ENCODE peak calls at places on chromosomes 7 and 10, in eight cellular contexts. W is dorsolateral prefrontal cortex, G is adrenal gland, Z is sigmoid colon, F is nephron progenitor cell, K is A549, U is transverse colon, I is GM13976. P is an unnamed sample.

GRCh38 chr10:11141571-11142091 is 124.0 kb downstream of the CELF2 start:
- DNase-seq in W (no peak), G (no peak), Z (no peak), F (no peak), K (no peak), U (peak), I (no peak), P (no peak)

GRCh38 chr10:26391701-26392695 is 46.1 kb upstream of the APBB1IP start:
- DNase-seq in W (no peak), G (no peak), Z (no peak), F (peak), K (no peak), U (no peak), I (peak), P (no peak)

GRCh38 chr10:90602815-90603600 is 254.8 kb downstream of the HTR7 start:
- DNase-seq in W (no peak), G (no peak), Z (no peak), F (no peak), K (no peak), U (no peak), I (no peak), P (no peak)

GRCh38 chr10:44955408-44956070 is 4.1 kb upstream of the RASSF4 start:
- DNase-seq in W (no peak), G (no peak), Z (peak), F (no peak), K (no peak), U (no peak), I (no peak), P (no peak)

GRCh38 chr10:29688230-29688634 is 53.5 kb upstream of the SVIL start:
- DNase-seq in W (no peak), G (no peak), Z (no peak), F (peak), K (no peak), U (no peak), I (no peak), P (no peak)

GRCh38 chr10:28382520-28383269 is 79.8 kb upstream of the MPP7 start:
- DNase-seq in W (no peak), G (no peak), Z (no peak), F (no peak), K (peak), U (no peak), I (no peak), P (no peak)

GRCh38 chr10:15715619-15716227 is 4.0 kb downstream of the ITGA8 start:
- DNase-seq in W (no peak), G (peak), Z (no peak), F (peak), K (peak), U (no peak), I (no peak), P (no peak)

GRCh38 chr7:123122951-123123350 is 76.8 kb downstream of the SLC13A1 start:
- DNase-seq in W (no peak), G (no peak), Z (no peak), F (no peak), K (no peak), U (no peak), I (no peak), P (no peak)

DNA sequence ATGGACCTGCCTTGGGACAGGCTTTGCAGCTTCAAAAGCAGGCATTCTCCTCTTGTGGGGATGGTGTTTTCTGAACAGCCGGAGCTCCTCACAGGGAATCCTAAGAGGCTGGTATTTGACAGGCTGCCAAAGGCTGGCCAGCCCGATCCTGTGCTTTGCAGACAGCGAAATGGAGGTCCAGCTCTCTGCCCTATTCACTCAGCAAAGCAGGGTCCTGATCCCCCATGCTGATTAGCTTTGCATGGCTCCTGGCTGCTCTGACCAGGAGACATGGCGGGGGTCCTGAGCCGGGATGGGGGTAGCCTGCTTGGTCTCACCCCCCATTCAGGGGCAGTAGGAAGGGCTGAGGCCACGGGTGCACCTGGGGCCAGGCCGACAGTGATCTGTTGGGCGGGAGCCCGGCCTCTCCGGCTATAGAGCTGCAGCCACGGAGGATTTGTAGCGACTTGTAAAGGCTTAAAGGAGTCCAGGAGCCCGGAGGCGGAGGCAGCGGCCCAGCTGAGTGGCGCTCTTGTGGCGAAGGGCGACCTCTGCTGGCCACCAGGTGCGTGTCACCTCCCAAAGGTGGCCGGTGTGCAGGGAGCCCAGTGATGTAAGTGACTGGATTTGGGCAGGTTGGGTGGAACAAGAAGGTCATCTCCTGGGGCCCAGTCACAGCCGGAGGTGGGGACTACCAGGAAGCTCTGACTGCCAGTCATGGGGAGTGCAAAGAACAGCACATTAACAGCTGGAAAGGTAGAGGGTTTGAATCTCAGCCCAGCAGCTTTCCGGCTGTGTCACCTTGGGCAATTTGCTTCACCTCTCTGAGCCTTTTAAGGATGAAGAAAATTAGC is 126.5 kb downstream of the ZMIZ1 start:
- DNase-seq in W (peak), G (peak), Z (peak), F (peak), K (peak), U (peak), I (peak), P (peak)
- TF ChIP-seq CTCF in W (peak), G (peak), Z (peak), F (peak), K (peak), U (peak), I (peak), P (peak)

GRCh38 chr7:106737202-106737562 is 76.2 kb upstream of the CCDC71L start:
- DNase-seq in W (no peak), G (no peak), Z (no peak), F (no peak), K (peak), U (no peak), I (no peak), P (peak)
- TF ChIP-seq CTCF in W (peak), G (no peak), Z (no peak), F (no peak), K (peak), U (no peak), I (no peak), P (no peak)

GRCh38 chr7:22660732-22661131 is 66.3 kb upstream of the IL6 start:
- DNase-seq in W (no peak), G (no peak), Z (no peak), F (no peak), K (peak), U (no peak), I (no peak), P (no peak)
- TF ChIP-seq CTCF in W (no peak), G (no peak), Z (no peak), F (no peak), K (no peak), U (no peak), I (no peak), P (peak)

DNA sequence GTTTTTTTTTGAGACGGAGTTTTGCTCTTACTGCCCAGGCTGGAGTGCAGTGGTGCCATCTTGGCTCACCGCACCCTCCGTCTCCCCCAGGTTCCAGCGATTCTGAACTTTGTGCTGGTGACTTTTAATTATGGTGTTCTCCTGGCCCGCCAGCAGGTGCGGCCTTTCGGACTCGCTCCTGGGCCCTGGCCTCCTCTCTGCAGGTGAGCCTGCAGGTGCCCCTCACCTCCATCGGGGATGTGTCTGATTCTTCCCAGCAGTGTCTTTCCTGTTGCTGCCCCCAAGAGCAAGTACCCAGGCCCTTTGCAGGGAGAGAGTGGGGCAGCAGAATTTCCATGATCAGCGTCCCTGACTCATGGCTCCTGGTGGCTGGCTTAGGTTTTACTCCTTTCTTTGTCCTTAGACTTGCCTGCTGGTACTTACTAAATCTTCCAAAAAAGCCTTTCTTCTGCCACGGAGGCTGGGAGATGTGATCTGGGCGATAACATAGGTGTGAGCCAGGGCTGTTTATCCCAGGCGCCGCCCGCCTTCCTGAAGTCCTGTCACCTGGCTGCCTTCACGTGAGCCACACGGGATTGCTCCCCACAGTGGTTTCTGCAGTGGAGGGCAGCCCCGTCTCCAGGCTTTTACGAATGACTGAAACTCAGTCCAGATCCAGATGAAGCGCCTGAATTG is 10.7 kb downstream of the WIPI2 start:
- DNase-seq in W (no peak), G (no peak), Z (no peak), F (no peak), K (no peak), U (no peak), I (no peak), P (no peak)
- TF ChIP-seq CTCF in W (no peak), G (no peak), Z (no peak), F (no peak), K (no peak), U (no peak), I (no peak), P (no peak)

DNA sequence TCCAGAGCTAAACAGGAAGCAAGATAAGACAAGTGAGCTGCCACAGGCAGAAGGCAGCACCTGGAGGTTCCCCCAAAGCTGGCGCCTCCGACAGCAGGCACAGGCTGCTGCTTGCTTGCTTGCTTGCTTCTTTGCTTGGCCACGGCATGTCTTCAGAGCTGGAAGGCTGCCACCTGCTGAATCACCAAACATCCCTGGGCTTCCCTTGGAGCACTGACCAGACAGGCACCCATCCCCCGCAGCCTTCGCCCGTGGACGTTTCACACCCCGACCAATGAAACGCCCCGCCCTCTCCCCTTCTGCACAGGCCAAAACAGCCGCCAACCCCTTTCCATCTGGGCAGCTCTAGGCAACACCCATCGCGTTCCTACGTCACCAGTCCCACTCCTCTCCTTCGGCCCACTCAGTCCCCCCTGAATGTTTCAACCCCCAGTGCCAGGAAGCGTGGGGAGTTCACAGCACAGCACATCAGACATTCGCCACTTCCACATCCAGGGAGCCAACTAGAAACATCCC is 1.7 kb downstream of the SGMS1 start:
- DNase-seq in W (peak), G (peak), Z (peak), F (peak), K (peak), U (peak), I (peak), P (peak)
- TF ChIP-seq CTCF in W (peak), G (no peak), Z (no peak), F (no peak), K (no peak), U (no peak), I (peak), P (no peak)

GRCh38 chr10:104327745-104328635 is 10.3 kb downstream of the ITPRIP start:
- DNase-seq in W (peak), G (peak), Z (peak), F (peak), K (peak), U (no peak), I (no peak), P (no peak)
- TF ChIP-seq CTCF in W (peak), G (no peak), Z (no peak), F (no peak), K (no peak), U (no peak), I (no peak), P (no peak)

GRCh38 chr7:129825005-129825553 is 127.7 kb downstream of the UBE2H start:
- DNase-seq in W (peak), G (peak), Z (peak), F (peak), K (peak), U (peak), I (peak), P (peak)
- TF ChIP-seq CTCF in W (no peak), G (no peak), Z (no peak), F (no peak), K (peak), U (no peak), I (no peak), P (peak)

GRCh38 chr7:96244244-96244991 is 77.5 kb downstream of the SLC25A13 start:
- DNase-seq in W (no peak), G (no peak), Z (no peak), F (no peak), K (no peak), U (no peak), I (no peak), P (no peak)
- TF ChIP-seq CTCF in W (no peak), G (no peak), Z (no peak), F (no peak), K (no peak), U (no peak), I (no peak), P (no peak)

DNA sequence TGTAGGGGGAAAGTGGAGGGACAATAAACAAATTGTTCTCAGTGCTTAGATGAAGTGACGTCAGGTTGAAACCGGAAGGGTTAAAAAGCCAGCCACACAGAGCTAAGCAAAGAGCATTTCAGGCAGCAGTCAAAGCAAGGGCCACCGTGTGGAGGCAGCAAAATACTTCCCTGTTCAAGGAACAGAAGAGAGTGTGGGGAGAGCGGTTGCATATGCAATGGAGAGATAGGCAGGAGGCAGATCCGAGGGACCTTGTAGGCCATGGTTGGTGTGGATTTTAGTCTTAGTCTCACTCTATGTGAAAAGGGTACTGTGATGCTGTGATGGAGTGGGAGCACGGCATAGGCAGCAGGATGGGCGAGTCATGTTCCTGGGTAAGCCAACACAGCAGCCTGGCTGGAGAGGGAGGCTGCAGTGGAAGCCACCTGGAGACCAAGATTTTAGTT is 3.8 kb upstream of the STN1 start:
- DNase-seq in W (peak), G (no peak), Z (no peak), F (no peak), K (peak), U (peak), I (peak), P (peak)
- TF ChIP-seq CTCF in W (peak), G (no peak), Z (no peak), F (no peak), K (no peak), U (peak), I (peak), P (no peak)

P was measured in Calu3.